ENCODE peak calls at places on chromosomes 6 and 20, in ten cellular contexts. Y is cardiac fibroblast, U is esophagus squamous epithelium, G is lower leg skin, P is heart left ventricle, C is astrocyte of the spinal cord, V is A549, N is AG09309, Z is right atrium auricular region, R is fibroblast of the aortic adventitia. F is an unnamed sample.

GRCh38 chr20:33551778-33552177 is 61.9 kb downstream of the CBFA2T2 start:
- DNase-seq in Z (no peak), C (no peak), N (no peak), U (no peak), V (no peak), G (no peak), R (peak), Y (peak), P (no peak), F (peak)

GRCh38 chr6:48183816-48184215 is 72.8 kb upstream of the PTCHD4 start:
- DNase-seq in Z (no peak), G (no peak), N (no peak), C (no peak), V (no peak), P (no peak), U (no peak), Y (no peak), R (peak), F (peak)

GRCh38 chr6:29941476-29941875 is 856 bp upstream of the HLA-A start:
- DNase-seq in Z (no peak), C (no peak), P (no peak), V (no peak), G (no peak), U (no peak), R (peak), N (no peak), Y (peak), F (peak)

GRCh38 chr6:121851056-121851455 is 415.6 kb downstream of the GJA1 start:
- DNase-seq in R (peak), U (no peak), N (no peak), Y (no peak), G (peak), Z (no peak), C (no peak), V (no peak), P (no peak), F (no peak)

GRCh38 chr6:84220809-84221409 is 6.5 kb downstream of the CEP162 start:
- DNase-seq in N (no peak), U (no peak), C (peak), P (no peak), Z (no peak), R (peak), V (no peak), G (no peak), Y (peak), F (peak)

GRCh38 chr6:166435574-166435973 is 52.8 kb upstream of the MPC1 start:
- DNase-seq in R (no peak), P (peak), Y (no peak), C (no peak), U (no peak), N (no peak), Z (no peak), V (no peak), G (peak), F (peak)

GRCh38 chr6:160378218-160378617 is 30.0 kb downstream of the SLC22A3 start:
- DNase-seq in Y (no peak), Z (no peak), P (no peak), G (peak), C (no peak), U (no peak), V (no peak), R (no peak), N (no peak), F (no peak)

GRCh38 chr6:128521302-128521632 is 868 bp upstream of the PTPRK start:
- DNase-seq in N (no peak), G (no peak), C (no peak), V (no peak), U (no peak), Z (no peak), R (no peak), P (no peak), Y (peak), F (peak)

GRCh38 chr6:52537001-52537753 is 39.7 kb downstream of the TRAM2 start:
- DNase-seq in Y (peak), V (no peak), Z (no peak), N (no peak), P (no peak), U (no peak), G (no peak), R (no peak), C (no peak), F (no peak)

GRCh38 chr20:22453244-22454080 is 130.9 kb downstream of the FOXA2 start:
- DNase-seq in V (peak), P (no peak), Y (peak), U (no peak), R (peak), N (no peak), Z (no peak), G (no peak), C (no peak), F (peak)

GRCh38 chr6:126039284-126039683 is 52.9 kb downstream of the TRMT11 start:
- DNase-seq in Y (peak), R (peak), G (no peak), V (no peak), P (no peak), Z (no peak), C (peak), U (no peak), N (no peak), F (peak)

GRCh38 chr6:6001443-6001842 is 5.3 kb downstream of the NRN1 start:
- DNase-seq in G (no peak), Z (no peak), C (no peak), Y (no peak), P (no peak), V (no peak), U (no peak), N (no peak), R (no peak), F (no peak)

GRCh38 chr6:3305831-3306230 is 47.1 kb downstream of the PSMG4 start:
- DNase-seq in P (no peak), G (no peak), R (no peak), C (no peak), U (no peak), V (no peak), N (no peak), Y (no peak), Z (no peak), F (no peak)

GRCh38 chr6:77462359-77463307 is 658 bp downstream of the HTR1B start:
- DNase-seq in G (no peak), R (no peak), Z (no peak), U (no peak), N (no peak), P (no peak), Y (peak), C (peak), V (no peak), F (peak)
- TF ChIP-seq CTCF in G (no peak), R (peak), Z (no peak), U (no peak), N (peak), P (no peak), Y (peak), C (peak), V (peak), F (peak)

GRCh38 chr6:90479603-90479926 is 107.3 kb downstream of the MAP3K7 start:
- DNase-seq in G (no peak), P (no peak), C (no peak), Z (no peak), U (no peak), Y (no peak), R (no peak), N (no peak), V (no peak), F (no peak)

GRCh38 chr6:90477366-90477765 is 109.5 kb downstream of the MAP3K7 start:
- DNase-seq in U (no peak), G (no peak), C (no peak), Y (no peak), Z (no peak), R (no peak), N (no peak), V (no peak), P (no peak), F (no peak)

GRCh38 chr6:90483116-90483839 is 103.6 kb downstream of the MAP3K7 start:
- DNase-seq in P (no peak), R (peak), N (peak), G (no peak), U (no peak), C (no peak), V (no peak), Z (no peak), Y (peak), F (peak)

GRCh38 chr6:90478278-90478677 is 108.6 kb downstream of the MAP3K7 start:
- DNase-seq in R (no peak), G (no peak), U (no peak), Y (no peak), P (no peak), V (no peak), Z (no peak), N (no peak), C (no peak), F (no peak)

GRCh38 chr6:90478789-90479602 is 107.9 kb downstream of the MAP3K7 start:
- DNase-seq in Y (peak), R (peak), P (peak), V (peak), G (peak), U (no peak), N (peak), Z (peak), C (peak), F (peak)
- H3K4me3 ChIP-seq in Y (no peak), R (no peak), P (no peak), V (no peak), G (no peak), U (no peak), N (no peak), Z (no peak), C (no peak), F (no peak)

GRCh38 chr6:75449625-75450206 is 43.9 kb downstream of the FILIP1 start:
- DNase-seq in Z (no peak), G (no peak), N (no peak), Y (peak), C (peak), V (no peak), U (no peak), P (no peak), R (peak), F (peak)
- TF ChIP-seq CTCF in Z (no peak), G (no peak), N (no peak), Y (no peak), C (no peak), V (no peak), U (no peak), P (no peak), R (no peak), F (no peak)

GRCh38 chr6:88609973-88610372 is 353.4 kb downstream of the RNGTT start:
- DNase-seq in R (no peak), V (no peak), P (no peak), Y (no peak), C (no peak), N (no peak), G (no peak), Z (no peak), U (no peak), F (no peak)
- H3K4me3 ChIP-seq in R (no peak), V (no peak), P (no peak), Y (no peak), C (no peak), N (no peak), G (no peak), Z (no peak), U (no peak), F (no peak)

DNA sequence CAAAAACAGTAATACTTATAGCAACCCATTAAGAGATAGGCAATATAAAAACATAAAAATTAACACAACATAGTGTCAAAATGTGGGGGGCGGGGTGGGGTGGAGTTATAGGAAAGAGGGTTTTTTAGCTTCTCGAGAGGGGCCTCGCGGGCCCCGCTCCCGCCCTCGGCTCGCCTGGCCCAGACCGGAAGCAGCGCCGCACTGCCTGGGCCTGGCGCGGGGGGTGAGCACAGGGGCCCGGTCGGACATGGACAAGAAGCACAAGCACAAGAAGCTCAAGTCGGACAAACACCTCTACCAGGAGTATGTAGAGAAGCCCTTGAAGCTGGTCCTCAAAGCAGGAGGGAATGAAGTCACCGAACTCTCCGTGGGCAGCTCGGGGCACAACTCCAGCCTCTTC is 53.4 kb downstream of the REV3L start:
- DNase-seq in Z (no peak), N (no peak), V (no peak), P (no peak), R (no peak), U (no peak), C (no peak), Y (no peak), G (no peak), F (no peak)
- TF ChIP-seq CTCF in Z (no peak), N (no peak), V (no peak), P (no peak), R (no peak), U (no peak), C (no peak), Y (no peak), G (no peak), F (no peak)

DNA sequence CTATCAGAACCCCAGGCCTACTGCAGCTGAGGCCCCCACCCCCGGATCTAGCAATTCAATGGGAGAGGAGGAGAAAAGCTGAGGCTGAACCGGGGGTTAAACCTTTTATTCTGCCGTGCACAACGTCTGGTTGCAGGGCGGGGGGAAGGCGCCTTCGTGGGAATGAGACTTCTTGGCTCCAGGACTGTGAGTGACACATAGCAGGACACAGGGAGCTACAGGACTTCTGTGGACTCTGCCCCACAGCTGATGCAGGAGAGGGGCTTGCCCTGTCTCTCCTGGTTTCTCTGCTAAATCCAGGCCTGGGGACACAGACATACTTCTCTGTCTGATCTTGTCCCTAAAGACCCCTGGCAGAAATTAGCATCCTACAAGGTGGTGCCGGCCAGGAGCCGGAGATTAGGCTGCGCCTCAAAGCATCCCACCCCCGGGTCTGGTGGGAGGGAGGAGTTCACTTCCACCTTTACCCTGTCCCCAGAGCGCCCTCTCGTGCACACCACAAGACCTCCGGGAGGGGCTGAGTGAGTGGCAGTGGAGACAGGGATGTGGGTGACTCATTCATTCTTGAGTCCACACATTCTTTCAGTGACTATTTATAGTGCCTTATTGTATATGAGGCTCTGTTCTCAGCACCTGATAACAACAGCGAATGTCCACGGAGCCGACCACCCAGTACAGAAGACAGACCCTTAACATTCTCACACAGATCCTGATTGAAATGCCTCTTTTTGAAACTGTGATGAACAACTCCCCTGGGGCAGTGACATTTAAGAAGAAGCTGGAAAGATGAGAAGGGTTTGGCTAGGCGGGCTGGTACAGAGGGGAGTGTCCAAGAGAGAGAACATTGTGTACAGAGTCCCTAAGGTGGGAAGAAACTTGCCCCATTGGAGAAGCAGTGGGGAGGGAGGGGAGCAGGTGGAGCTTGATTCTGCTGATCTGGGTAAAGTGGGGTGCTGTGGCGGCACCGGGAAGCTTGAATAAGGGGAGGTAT is 38.9 kb downstream of the GMPR start:
- DNase-seq in G (peak), Y (peak), V (peak), R (peak), P (peak), U (no peak), N (peak), C (peak), Z (peak), F (peak)
- H3K4me3 ChIP-seq in G (no peak), Y (no peak), V (no peak), R (no peak), P (no peak), U (no peak), N (no peak), C (no peak), Z (no peak), F (no peak)